ENCODE peak calls at places on chromosomes 4 and X, in five cellular contexts. X is AG09319; M is NCI-H510A; P is stimulated activated CD4-positive, alpha-beta T cell treated with anti-CD3 and anti-CD28 coated beads, TNF-alpha, amount 100 ng/mL, for 1 hour; L is AML-193. I is an unnamed sample.

GRCh38 chr4:104490770-104491395 is 3.8 kb downstream of the CXXC4 start:
- DNase-seq in X (no peak), M (peak; percentile 56), P (no peak), L (no peak), I (peak; percentile 53)

GRCh38 chrX:2609431-2610238 is 81.5 kb upstream of the CD99 start:
- DNase-seq in X (no peak), M (no peak), P (no peak), L (no peak), I (no peak)

GRCh38 chr4:38787693-38788092 is 4.9 kb upstream of the TLR10 start:
- DNase-seq in X (no peak), M (no peak), P (no peak), L (no peak), I (no peak)

GRCh38 chr4:111773858-111774257 is 371.4 kb upstream of the FAM241A start:
- DNase-seq in X (no peak), M (no peak), P (no peak), L (no peak), I (no peak)

GRCh38 chrX:44580466-44580865 is 37.8 kb upstream of the FUNDC1 start:
- DNase-seq in X (peak; percentile 31), M (no peak), P (no peak), L (no peak), I (no peak)

GRCh38 chr4:48340276-48340904 is 939 bp upstream of the SLAIN2 start:
- DNase-seq in X (no peak), M (no peak), P (no peak), L (peak; percentile 65), I (peak; percentile 34)

GRCh38 chrX:40179333-40179732 is 81.6 kb upstream of the BCOR start:
- DNase-seq in X (no peak), M (no peak), P (no peak), L (no peak), I (no peak)

GRCh38 chr4:6272863-6273660 is 3.4 kb downstream of the WFS1 start:
- DNase-seq in X (no peak), M (no peak), P (no peak), L (no peak), I (peak; percentile 90)

GRCh38 chrX:103404225-103405008 is 28.1 kb downstream of the BEX3 start:
- DNase-seq in X (peak; percentile 70), M (peak; percentile 64), P (peak; percentile 0), L (no peak), I (peak; percentile 68)

GRCh38 chrX:104108955-104109354 is 3.4 kb upstream of the ZCCHC18 start:
- DNase-seq in X (no peak), M (no peak), P (no peak), L (no peak), I (no peak)

GRCh38 chrX:70421618-70422017 is 1.5 kb upstream of the GDPD2 start:
- DNase-seq in X (no peak), M (no peak), P (no peak), L (no peak), I (no peak)

GRCh38 chrX:48938721-48939416 is 18.5 kb downstream of the OTUD5 start:
- DNase-seq in X (no peak), M (no peak), P (peak; percentile 44), L (no peak), I (no peak)

GRCh38 chr4:105902550-105903262 is 7.4 kb downstream of the NPNT start:
- DNase-seq in X (no peak), M (no peak), P (no peak), L (no peak), I (no peak)

GRCh38 chr4:163448541-163449203 is 24.9 kb downstream of the TKTL2 start:
- DNase-seq in X (no peak), M (no peak), P (no peak), L (no peak), I (peak; percentile 15)

GRCh38 chr4:184282251-184282713 is 64.6 kb upstream of the ENPP6 start:
- DNase-seq in X (no peak), M (peak; percentile 27), P (no peak), L (no peak), I (no peak)

GRCh38 chr4:77263247-77263646 is 106.2 kb downstream of the CCNG2 start:
- DNase-seq in X (no peak), M (no peak), P (no peak), L (no peak), I (no peak)

GRCh38 chr4:139175647-139176298 is 1.2 kb downstream of the ELF2 start:
- DNase-seq in X (no peak), M (peak; percentile 23), P (no peak), L (no peak), I (no peak)

GRCh38 chr4:164383187-164384181 is 370.4 kb upstream of the SMIM31 start:
- DNase-seq in X (no peak), M (no peak), P (no peak), L (no peak), I (no peak)

GRCh38 chrX:41923257-41923924 is at the start of gene CASK:
- DNase-seq in X (peak; percentile 82), M (peak; percentile 83), P (peak; percentile 77), L (peak; percentile 59), I (peak; percentile 94)

GRCh38 chrX:12548746-12549145 is 242.5 kb upstream of the PRPS2 start:
- DNase-seq in X (no peak), M (no peak), P (no peak), L (no peak), I (peak; percentile 12)

GRCh38 chrX:91435465-91435864 is 826 bp downstream of the PABPC5 start:
- DNase-seq in X (no peak), M (no peak), P (no peak), L (no peak), I (peak; percentile 2)

GRCh38 chr4:40820101-40820500 is 70.3 kb downstream of the NSUN7 start:
- DNase-seq in X (no peak), M (no peak), P (no peak), L (no peak), I (no peak)

GRCh38 chr4:136863756-136864155 is 668.5 kb downstream of the PCDH18 start:
- DNase-seq in X (no peak), M (no peak), P (no peak), L (no peak), I (no peak)

GRCh38 chrX:24026403-24026801 is 584 bp downstream of the KLHL15 start:
- DNase-seq in X (no peak), M (no peak), P (no peak), L (no peak), I (peak; percentile 27)

GRCh38 chr4:181301735-181302380 is 941.3 kb upstream of the TENM3 start:
- DNase-seq in X (no peak), M (peak; percentile 21), P (no peak), L (peak; percentile 35), I (no peak)

GRCh38 chrX:80808854-80809493 is 703 bp downstream of the BRWD3 start:
- DNase-seq in X (no peak), M (peak; percentile 8), P (peak; percentile 3), L (no peak), I (no peak)

GRCh38 chr4:118076958-118077766 is 42.9 kb downstream of the NDST3 start:
- DNase-seq in X (no peak), M (no peak), P (no peak), L (no peak), I (peak; percentile 29)

GRCh38 chr4:85127653-85128052 is 161.2 kb upstream of the WDFY3 start:
- DNase-seq in X (no peak), M (no peak), P (no peak), L (no peak), I (peak; percentile 60)

GRCh38 chrX:8738588-8739189 is 6.8 kb upstream of the ANOS1 start:
- DNase-seq in X (no peak), M (no peak), P (no peak), L (peak; percentile 37), I (peak; percentile 12)

GRCh38 chrX:103431316-103431715 is 55.0 kb downstream of the BEX3 start:
- DNase-seq in X (no peak), M (no peak), P (no peak), L (no peak), I (no peak)

GRCh38 chrX:2863646-2864045 is 34.9 kb downstream of the GYG2 start:
- DNase-seq in X (no peak), M (no peak), P (no peak), L (no peak), I (peak; percentile 51)